ENCODE peak calls at places on chromosome 13, in nine cellular contexts. R, V, F, Q, U, H, S, Y and J are unnamed samples.

GRCh38 chr13:81051873-81052272 is 710.9 kb upstream of the SPRY2 start:
- DNase-seq in Y (no peak), H (no peak), U (no peak), S (no peak), V (peak), Q (no peak), F (no peak), R (peak), J (no peak)

GRCh38 chr13:79194272-79194671 is 211.8 kb downstream of the RBM26 start:
- DNase-seq in F (no peak), U (no peak), Y (no peak), V (no peak), Q (peak), R (no peak), S (no peak), H (no peak), J (no peak)

GRCh38 chr13:75415720-75416119 is 66.2 kb downstream of the TBC1D4 start:
- DNase-seq in V (peak), U (no peak), Q (no peak), R (peak), F (no peak), H (no peak), Y (no peak), S (peak), J (no peak)

GRCh38 chr13:96967248-96967745 is 27.0 kb downstream of the OXGR1 start:
- DNase-seq in F (peak), U (no peak), V (no peak), R (peak), Q (no peak), Y (no peak), S (no peak), H (no peak), J (no peak)

GRCh38 chr13:42709276-42709675 is 72.1 kb upstream of the FAM216B start:
- DNase-seq in S (no peak), H (no peak), Q (no peak), F (no peak), U (no peak), Y (no peak), V (no peak), R (no peak), J (no peak)

GRCh38 chr13:29654384-29654783 is 58.9 kb upstream of the SLC7A1 start:
- DNase-seq in R (no peak), H (no peak), Q (no peak), U (no peak), Y (no peak), S (no peak), F (no peak), V (no peak), J (no peak)

GRCh38 chr13:97191143-97191542 is 31.0 kb upstream of the MBNL2 start:
- DNase-seq in H (no peak), Q (no peak), V (no peak), Y (no peak), S (no peak), U (no peak), R (no peak), F (no peak), J (no peak)

GRCh38 chr13:44263920-44264610 is 109.6 kb upstream of the SERP2 start:
- DNase-seq in F (no peak), H (no peak), Q (no peak), U (no peak), V (peak), R (peak), S (peak), Y (no peak), J (no peak)

GRCh38 chr13:112587767-112588489 is at the start of gene TUBGCP3:
- DNase-seq in H (peak), S (peak), V (peak), Q (peak), F (peak), Y (peak), R (peak), U (no peak), J (peak)

GRCh38 chr13:107211073-107211472 is 643.1 kb upstream of the ARGLU1 start:
- DNase-seq in F (peak), V (peak), Y (peak), S (peak), Q (peak), H (peak), R (peak), U (no peak), J (peak)

GRCh38 chr13:80436571-80437169 is 95.7 kb upstream of the SPRY2 start:
- DNase-seq in Q (no peak), S (no peak), U (no peak), V (peak), H (peak), Y (no peak), F (no peak), R (peak), J (no peak)

GRCh38 chr13:23289917-23290357 is 109.2 kb downstream of the SGCG start:
- DNase-seq in H (no peak), Y (no peak), S (peak), Q (no peak), F (no peak), U (no peak), R (peak), V (peak), J (no peak)

GRCh38 chr13:20168396-20168795 is 7.5 kb upstream of the GJA3 start:
- DNase-seq in Q (no peak), Y (no peak), V (no peak), H (no peak), S (peak), R (no peak), F (no peak), U (no peak), J (no peak)

GRCh38 chr13:50400930-50401553 is 385.8 kb downstream of the KCNRG start:
- DNase-seq in Q (no peak), S (peak), R (peak), Y (no peak), F (no peak), V (peak), U (no peak), H (no peak), J (no peak)

GRCh38 chr13:73366241-73366640 is 307.4 kb downstream of the KLF5 start:
- DNase-seq in V (no peak), Q (no peak), Y (no peak), H (no peak), S (no peak), F (no peak), U (no peak), R (no peak), J (no peak)

GRCh38 chr13:48108106-48108505 is 13.2 kb upstream of the MED4 start:
- DNase-seq in V (no peak), U (no peak), F (no peak), Q (no peak), Y (no peak), S (no peak), H (no peak), R (no peak), J (no peak)

GRCh38 chr13:43196171-43196611 is 172.8 kb downstream of the DNAJC15 start:
- DNase-seq in Q (no peak), V (peak), H (no peak), F (no peak), S (no peak), R (peak), Y (no peak), U (no peak), J (no peak)

GRCh38 chr13:35818577-35819165 is 312.5 kb downstream of the DCLK1 start:
- DNase-seq in S (peak), U (no peak), Y (no peak), Q (peak), V (peak), R (peak), F (no peak), H (no peak), J (no peak)

GRCh38 chr13:39259371-39259770 is 221.1 kb downstream of the NHLRC3 start:
- DNase-seq in V (no peak), H (no peak), F (no peak), Q (peak), R (no peak), S (no peak), Y (no peak), U (no peak), J (no peak)

GRCh38 chr13:34349091-34349722 is 531.3 kb downstream of the RFC3 start:
- DNase-seq in U (no peak), R (peak), Y (no peak), S (peak), F (no peak), H (peak), V (peak), Q (no peak), J (no peak)

GRCh38 chr13:53398051-53398450 is 369.4 kb downstream of the OLFM4 start:
- DNase-seq in R (no peak), H (no peak), V (no peak), Q (no peak), S (no peak), Y (no peak), U (no peak), F (no peak), J (no peak)

GRCh38 chr13:43242040-43242439 is 218.7 kb downstream of the DNAJC15 start:
- DNase-seq in V (peak), Y (no peak), H (no peak), R (no peak), Q (no peak), S (no peak), U (no peak), F (no peak), J (no peak)

GRCh38 chr13:85755123-85755522 is 44.1 kb downstream of the SLITRK6 start:
- DNase-seq in V (no peak), Y (no peak), U (no peak), S (no peak), R (no peak), F (no peak), Q (no peak), H (no peak), J (no peak)

GRCh38 chr13:25406377-25406776 is 34.6 kb downstream of the ATP8A2 start:
- DNase-seq in Y (no peak), V (no peak), R (no peak), Q (no peak), S (peak), U (no peak), F (peak), H (no peak), J (peak)
- TF ChIP-seq CTCF in Y (no peak), V (no peak), R (no peak), Q (no peak), S (peak), U (no peak), F (peak), H (no peak), J (no peak)

GRCh38 chr13:111049791-111050538 is 65.1 kb upstream of the ARHGEF7 start:
- DNase-seq in U (no peak), S (no peak), F (peak), Y (no peak), Q (no peak), R (peak), V (peak), H (peak), J (no peak)
- TF ChIP-seq CTCF in U (peak), S (peak), F (peak), Y (peak), Q (no peak), R (peak), V (peak), H (peak), J (no peak)

DNA sequence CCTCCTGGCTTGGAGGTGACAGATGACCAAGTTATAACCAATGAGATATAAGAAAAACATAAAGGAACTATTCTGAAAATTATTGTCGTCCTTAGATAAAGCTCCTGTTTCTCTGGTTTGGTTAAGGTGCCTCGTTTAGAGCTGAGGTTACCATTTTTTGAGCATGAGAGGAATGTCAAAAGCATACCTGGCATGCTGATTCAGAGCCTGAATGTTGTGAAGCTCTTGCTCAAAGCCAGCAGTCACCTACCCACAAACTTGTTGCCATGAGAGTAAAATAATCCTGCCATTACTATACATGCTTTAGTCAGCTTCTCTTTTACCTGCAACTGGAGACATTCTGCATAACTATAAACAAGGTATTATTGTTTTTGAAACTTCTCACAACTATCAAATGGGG is 1116.2 kb downstream of the DIAPH3 start:
- DNase-seq in S (peak), U (no peak), Q (no peak), V (no peak), Y (no peak), H (no peak), R (no peak), F (no peak), J (no peak)
- TF ChIP-seq CTCF in S (no peak), U (no peak), Q (no peak), V (no peak), Y (no peak), H (no peak), R (no peak), F (no peak), J (no peak)

GRCh38 chr13:21691928-21692327 is 21.1 kb downstream of the FGF9 start:
- DNase-seq in R (no peak), S (no peak), Q (no peak), F (no peak), V (no peak), Y (no peak), H (no peak), U (no peak), J (no peak)

GRCh38 chr13:21696865-21697448 is 26.1 kb downstream of the FGF9 start:
- DNase-seq in Q (no peak), U (no peak), H (no peak), S (no peak), V (no peak), F (no peak), Y (no peak), R (no peak), J (no peak)

GRCh38 chr13:21695536-21695935 is 24.7 kb downstream of the FGF9 start:
- DNase-seq in R (no peak), S (no peak), U (no peak), Y (no peak), Q (no peak), V (no peak), H (no peak), F (no peak), J (no peak)

GRCh38 chr13:21691500-21691899 is 20.6 kb downstream of the FGF9 start:
- DNase-seq in V (no peak), S (no peak), H (no peak), F (no peak), U (no peak), R (no peak), Y (no peak), Q (no peak), J (no peak)

DNA sequence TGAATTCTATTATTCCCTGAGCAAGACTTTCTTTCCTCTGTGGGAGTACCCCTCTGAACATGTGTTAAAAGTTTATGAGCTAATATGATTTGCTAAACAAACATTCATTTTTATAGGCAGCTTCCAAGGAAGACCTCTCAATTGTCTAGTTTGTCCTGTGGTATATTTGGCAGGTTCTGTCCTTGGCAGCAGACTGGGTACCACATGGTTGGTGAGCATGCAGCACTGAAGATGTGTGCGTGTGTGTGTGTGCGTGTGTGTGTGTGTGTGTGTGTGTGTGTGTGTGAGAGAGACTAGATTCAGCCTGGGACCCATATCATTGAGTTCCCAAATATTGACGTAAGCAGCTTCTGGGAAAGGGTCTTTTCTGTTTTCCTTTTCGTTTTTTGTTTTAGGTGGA is 24.0 kb downstream of the FGF9 start:
- DNase-seq in H (no peak), Y (no peak), Q (no peak), U (no peak), S (no peak), V (no peak), F (no peak), R (no peak), J (no peak)
- TF ChIP-seq CTCF in H (no peak), Y (no peak), Q (no peak), U (no peak), S (no peak), V (no peak), F (no peak), R (no peak), J (no peak)

GRCh38 chr13:31051999-31052398 is 109.7 kb downstream of the HSPH1 start:
- DNase-seq in H (no peak), F (peak), Q (no peak), S (no peak), U (no peak), Y (no peak), R (no peak), V (no peak), J (peak)

GRCh38 chr13:31052478-31052877 is 109.2 kb downstream of the HSPH1 start:
- DNase-seq in F (no peak), R (no peak), Y (no peak), V (no peak), Q (no peak), S (no peak), H (no peak), U (no peak), J (no peak)

GRCh38 chr13:31049833-31050232 is 111.9 kb downstream of the HSPH1 start:
- DNase-seq in R (no peak), F (no peak), S (no peak), Q (no peak), U (no peak), H (no peak), Y (no peak), V (no peak), J (no peak)

GRCh38 chr13:31049083-31049482 is 112.6 kb downstream of the HSPH1 start:
- DNase-seq in H (no peak), R (no peak), S (no peak), Q (no peak), F (no peak), U (no peak), V (no peak), Y (no peak), J (no peak)

GRCh38 chr13:31050486-31051400 is 111.0 kb downstream of the HSPH1 start:
- DNase-seq in F (no peak), U (no peak), Q (no peak), V (peak), H (no peak), S (no peak), R (peak), Y (no peak), J (no peak)
- TF ChIP-seq CTCF in F (no peak), U (no peak), Q (no peak), V (peak), H (no peak), S (peak), R (peak), Y (no peak), J (no peak)

DNA sequence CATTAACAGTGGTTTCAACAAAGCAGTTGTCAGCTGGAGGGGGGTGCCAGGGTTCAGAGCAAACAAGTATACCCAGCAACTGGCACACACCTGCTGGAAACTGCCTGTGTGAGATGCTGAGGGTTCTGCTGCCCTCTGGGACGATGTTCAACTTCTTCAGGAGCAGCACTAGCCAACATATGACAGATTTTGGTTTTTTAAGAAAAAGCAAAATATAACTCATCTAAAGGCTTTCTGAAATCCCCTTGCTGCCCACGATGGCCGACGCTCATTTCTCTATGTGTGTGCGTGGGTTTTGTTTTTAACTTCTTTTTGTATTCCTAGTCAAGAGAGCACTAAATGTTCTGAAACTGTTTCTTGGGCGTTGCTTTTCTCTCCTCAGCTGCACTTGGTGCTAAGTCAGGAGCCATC is 79.9 kb downstream of the MRPL57 start:
- DNase-seq in V (no peak), Y (no peak), S (no peak), Q (no peak), U (no peak), R (no peak), F (no peak), H (no peak), J (no peak)
- TF ChIP-seq CTCF in V (no peak), Y (no peak), S (no peak), Q (no peak), U (no peak), R (no peak), F (no peak), H (no peak), J (no peak)

GRCh38 chr13:40790232-40790631 is 821 bp downstream of the SLC25A15 start:
- DNase-seq in V (no peak), S (no peak), H (no peak), Q (no peak), R (no peak), Y (no peak), U (no peak), F (no peak), J (no peak)

GRCh38 chr13:40794414-40795368 is 5.3 kb downstream of the SLC25A15 start:
- DNase-seq in Q (no peak), U (no peak), R (no peak), V (no peak), Y (no peak), F (no peak), S (no peak), H (no peak), J (no peak)

GRCh38 chr13:40796649-40797048 is 7.2 kb downstream of the SLC25A15 start:
- DNase-seq in S (no peak), Y (no peak), U (no peak), H (no peak), F (no peak), V (no peak), R (no peak), Q (no peak), J (no peak)

GRCh38 chr13:40792284-40793051 is 3.1 kb downstream of the SLC25A15 start:
- DNase-seq in S (no peak), Q (peak), H (no peak), Y (no peak), U (no peak), F (no peak), R (no peak), V (no peak), J (no peak)

DNA sequence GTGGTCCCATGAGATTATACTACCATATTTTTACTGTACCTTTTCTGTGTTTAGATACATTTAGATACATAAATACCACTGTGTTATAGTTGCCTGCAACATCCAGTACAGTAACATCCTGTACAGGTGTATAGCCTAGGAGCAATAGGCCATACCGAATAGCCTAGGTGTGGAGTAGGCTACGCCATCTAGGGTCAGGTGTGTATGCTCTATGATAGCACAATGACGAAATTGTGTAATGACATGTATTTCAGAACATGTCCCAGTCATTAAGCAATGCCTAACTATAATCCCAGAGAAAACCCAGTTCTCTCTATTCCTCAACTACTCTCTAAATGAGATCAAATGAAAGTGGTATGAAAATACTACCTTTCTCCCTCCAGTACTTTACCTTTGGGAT is 3.9 kb downstream of the SLC25A15 start:
- DNase-seq in U (no peak), F (no peak), R (no peak), V (no peak), H (no peak), S (no peak), Y (no peak), Q (no peak), J (no peak)
- TF ChIP-seq CTCF in U (no peak), F (no peak), R (no peak), V (no peak), H (no peak), S (no peak), Y (no peak), Q (no peak), J (no peak)

DNA sequence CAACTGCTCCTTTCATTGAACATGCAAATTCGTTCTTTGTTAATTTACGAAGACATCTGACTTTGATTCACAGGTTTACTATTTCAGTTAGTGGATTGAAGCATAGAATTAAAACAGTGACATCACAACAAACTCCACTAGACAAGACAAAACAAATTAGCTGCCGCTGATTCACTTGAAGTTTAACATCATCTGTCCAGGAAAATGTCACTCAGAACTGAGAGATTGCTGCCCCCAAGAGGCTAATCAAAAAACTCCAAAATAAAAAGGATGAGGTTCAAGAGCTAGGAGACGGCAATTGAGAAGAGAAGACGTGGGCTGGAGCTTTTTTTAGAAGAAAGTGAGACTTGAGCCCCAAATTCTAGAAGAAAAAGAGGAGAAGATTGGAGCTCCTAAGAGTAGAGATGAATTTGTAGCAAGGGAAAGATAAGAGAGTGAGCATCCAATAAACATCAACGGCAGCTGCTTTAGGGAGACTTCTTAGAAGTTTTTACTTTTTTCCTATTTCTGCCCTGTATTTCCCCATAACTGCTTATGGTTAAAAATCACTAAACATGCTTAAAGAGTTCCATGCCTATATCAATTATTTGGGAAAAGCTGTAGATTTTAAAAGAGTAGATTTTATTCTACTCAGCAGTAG is 40.8 kb upstream of the TPP2 start:
- DNase-seq in S (peak), R (peak), U (no peak), Q (peak), V (peak), H (no peak), Y (no peak), F (peak), J (peak)
- TF ChIP-seq CTCF in S (peak), R (peak), U (peak), Q (peak), V (peak), H (no peak), Y (peak), F (peak), J (peak)